ENCODE peak calls at places on chromosomes 5 and 9, in five cellular contexts. One of them, this sample, is unnamed.
A peak's percentile ranks its signal among the peaks of the same experiment; 100 is the strongest.

GRCh38 chr5:73822989-73823339 is 197.0 kb downstream of the ARHGEF28 start:
- DNase-seq in tibial nerve: no peak
- DNase-seq in tibial artery: no peak
- DNase-seq in HCT116: no peak
- DNase-seq in astrocyte: peak; percentile 49
- DNase-seq in this sample: peak; percentile 26

GRCh38 chr9:108874058-108874788 is 12.2 kb downstream of the ACTL7A start:
- DNase-seq in tibial nerve: no peak
- DNase-seq in HCT116: no peak
- DNase-seq in astrocyte: no peak
- DNase-seq in tibial artery: no peak
- DNase-seq in this sample: no peak

GRCh38 chr5:54778783-54779182 is 206.6 kb downstream of the ESM1 start:
- DNase-seq in astrocyte: no peak
- DNase-seq in tibial nerve: no peak
- DNase-seq in HCT116: no peak
- DNase-seq in tibial artery: no peak
- DNase-seq in this sample: no peak

GRCh38 chr5:26757941-26758340 is 280.4 kb downstream of the CDH9 start:
- DNase-seq in HCT116: no peak
- DNase-seq in tibial nerve: no peak
- DNase-seq in astrocyte: no peak
- DNase-seq in tibial artery: no peak
- DNase-seq in this sample: no peak

GRCh38 chr5:114070093-114070722 is 291.7 kb upstream of the KCNN2 start:
- DNase-seq in tibial nerve: no peak
- DNase-seq in HCT116: no peak
- DNase-seq in astrocyte: no peak
- DNase-seq in tibial artery: no peak
- DNase-seq in this sample: no peak

GRCh38 chr9:132182609-132183073 is 20.8 kb downstream of the NTNG2 start:
- DNase-seq in tibial nerve: no peak
- DNase-seq in tibial artery: no peak
- DNase-seq in astrocyte: no peak
- DNase-seq in HCT116: no peak
- DNase-seq in this sample: peak; percentile 48

GRCh38 chr5:109524555-109524954 is 114.8 kb upstream of the PJA2 start:
- DNase-seq in HCT116: no peak
- DNase-seq in tibial nerve: no peak
- DNase-seq in astrocyte: no peak
- DNase-seq in tibial artery: no peak
- DNase-seq in this sample: no peak

GRCh38 chr5:10912435-10912834 is 151.4 kb upstream of the DAP start:
- DNase-seq in astrocyte: no peak
- DNase-seq in tibial nerve: no peak
- DNase-seq in HCT116: no peak
- DNase-seq in tibial artery: no peak
- DNase-seq in this sample: no peak

GRCh38 chr9:107106416-107106815 is 176.7 kb upstream of the RAD23B start:
- DNase-seq in tibial artery: no peak
- DNase-seq in HCT116: no peak
- DNase-seq in tibial nerve: no peak
- DNase-seq in astrocyte: no peak
- DNase-seq in this sample: no peak

GRCh38 chr5:51881901-51882300 is 498.7 kb downstream of the ISL1 start:
- DNase-seq in HCT116: no peak
- DNase-seq in astrocyte: no peak
- DNase-seq in tibial artery: no peak
- DNase-seq in tibial nerve: no peak
- DNase-seq in this sample: no peak

GRCh38 chr9:116700882-116701836 is 14.1 kb downstream of the TRIM32 start:
- DNase-seq in tibial artery: no peak
- DNase-seq in astrocyte: no peak
- DNase-seq in tibial nerve: no peak
- DNase-seq in HCT116: no peak
- DNase-seq in this sample: no peak

GRCh38 chr5:6626494-6626893 is 6.3 kb downstream of the NSUN2 start:
- DNase-seq in astrocyte: no peak
- DNase-seq in tibial artery: no peak
- DNase-seq in HCT116: no peak
- DNase-seq in tibial nerve: no peak
- DNase-seq in this sample: no peak

GRCh38 chr5:110082194-110082593 is 392.5 kb downstream of the MAN2A1 start:
- DNase-seq in tibial nerve: no peak
- DNase-seq in HCT116: no peak
- DNase-seq in tibial artery: no peak
- DNase-seq in astrocyte: no peak
- DNase-seq in this sample: no peak

GRCh38 chr5:74132485-74132884 is 506.5 kb downstream of the ARHGEF28 start:
- DNase-seq in tibial artery: no peak
- DNase-seq in astrocyte: no peak
- DNase-seq in HCT116: no peak
- DNase-seq in tibial nerve: no peak
- DNase-seq in this sample: no peak

GRCh38 chr5:126309860-126310259 is 113.3 kb upstream of the GRAMD2B start:
- DNase-seq in tibial nerve: no peak
- DNase-seq in tibial artery: no peak
- DNase-seq in HCT116: no peak
- DNase-seq in astrocyte: peak; percentile 45
- DNase-seq in this sample: no peak

GRCh38 chr5:82313016-82313415 is 34.9 kb upstream of the RPS23 start:
- DNase-seq in tibial nerve: no peak
- DNase-seq in HCT116: peak; percentile 36
- DNase-seq in astrocyte: peak; percentile 19
- DNase-seq in tibial artery: no peak
- DNase-seq in this sample: peak; percentile 23

GRCh38 chr9:70477146-70477745 is 62.8 kb upstream of the KLF9 start:
- DNase-seq in tibial artery: no peak
- DNase-seq in HCT116: no peak
- DNase-seq in tibial nerve: no peak
- DNase-seq in astrocyte: peak; percentile 55
- DNase-seq in this sample: no peak

GRCh38 chr9:127452481-127453092 is 1.3 kb downstream of the LRSAM1 start:
- DNase-seq in astrocyte: peak; percentile 25
- DNase-seq in tibial artery: peak; percentile 25
- DNase-seq in HCT116: no peak
- DNase-seq in tibial nerve: no peak
- DNase-seq in this sample: peak; percentile 43

GRCh38 chr9:88005146-88005750 is 30.9 kb upstream of the CDK20 start:
- DNase-seq in tibial artery: no peak
- DNase-seq in tibial nerve: no peak
- DNase-seq in HCT116: no peak
- DNase-seq in astrocyte: peak; percentile 65
- DNase-seq in this sample: no peak

GRCh38 chr5:94021246-94021645 is 279.8 kb upstream of the POU5F2 start:
- DNase-seq in astrocyte: peak; percentile 68
- DNase-seq in tibial artery: no peak
- DNase-seq in HCT116: peak; percentile 84
- DNase-seq in tibial nerve: no peak
- DNase-seq in this sample: peak; percentile 57

GRCh38 chr9:99024959-99025358 is 80.0 kb upstream of the TGFBR1 start:
- DNase-seq in astrocyte: peak; percentile 63
- DNase-seq in HCT116: no peak
- DNase-seq in tibial nerve: no peak
- DNase-seq in tibial artery: no peak
- DNase-seq in this sample: peak; percentile 75

GRCh38 chr5:139295692-139296091 is 2.2 kb downstream of the MATR3 start:
- DNase-seq in tibial artery: no peak
- DNase-seq in astrocyte: no peak
- DNase-seq in tibial nerve: no peak
- DNase-seq in HCT116: no peak
- DNase-seq in this sample: no peak

GRCh38 chr5:135442387-135443256 is 4.5 kb downstream of the DCANP1 start:
- DNase-seq in astrocyte: no peak
- DNase-seq in HCT116: no peak
- DNase-seq in tibial nerve: no peak
- DNase-seq in tibial artery: no peak
- DNase-seq in this sample: no peak

GRCh38 chr5:113202904-113203716 is 226.5 kb downstream of the DCP2 start:
- DNase-seq in astrocyte: peak; percentile 77
- DNase-seq in tibial artery: peak; percentile 41
- DNase-seq in HCT116: peak; percentile 66
- DNase-seq in tibial nerve: peak; percentile 20
- DNase-seq in this sample: peak; percentile 69

GRCh38 chr5:62575556-62575955 is 3.1 kb upstream of the LRRC70 start:
- DNase-seq in HCT116: no peak
- DNase-seq in tibial nerve: no peak
- DNase-seq in astrocyte: no peak
- DNase-seq in tibial artery: no peak
- DNase-seq in this sample: no peak

GRCh38 chr5:18546570-18546969 is 912.3 kb downstream of the TAF11L14 start:
- DNase-seq in HCT116: no peak
- DNase-seq in tibial artery: no peak
- DNase-seq in astrocyte: no peak
- DNase-seq in tibial nerve: no peak
- DNase-seq in this sample: no peak

GRCh38 chr5:134521831-134522230 is 3.6 kb upstream of the JADE2 start:
- DNase-seq in tibial artery: no peak
- DNase-seq in tibial nerve: no peak
- DNase-seq in HCT116: no peak
- DNase-seq in astrocyte: no peak
- DNase-seq in this sample: no peak

GRCh38 chr9:107488400-107489143 is 997 bp downstream of the KLF4 start:
- DNase-seq in tibial artery: peak; percentile 86
- DNase-seq in HCT116: no peak
- DNase-seq in astrocyte: peak; percentile 16
- DNase-seq in tibial nerve: peak; percentile 76
- DNase-seq in this sample: peak; percentile 64

GRCh38 chr9:29322240-29322639 is 1749.0 kb upstream of the C9orf72 start:
- DNase-seq in tibial artery: no peak
- DNase-seq in tibial nerve: no peak
- DNase-seq in astrocyte: no peak
- DNase-seq in HCT116: no peak
- DNase-seq in this sample: no peak

GRCh38 chr9:95024097-95024671 is 293.3 kb downstream of the FANCC start:
- DNase-seq in astrocyte: no peak
- DNase-seq in tibial artery: no peak
- DNase-seq in tibial nerve: no peak
- DNase-seq in HCT116: no peak
- DNase-seq in this sample: no peak

GRCh38 chr9:75644649-75645048 is 245.8 kb upstream of the PCSK5 start:
- DNase-seq in tibial nerve: no peak
- DNase-seq in HCT116: no peak
- DNase-seq in astrocyte: no peak
- DNase-seq in tibial artery: no peak
- DNase-seq in this sample: no peak

GRCh38 chr9:72165821-72166547 is 16.7 kb downstream of the GDA start:
- DNase-seq in HCT116: no peak
- DNase-seq in tibial nerve: no peak
- DNase-seq in tibial artery: no peak
- DNase-seq in astrocyte: no peak
- DNase-seq in this sample: no peak

GRCh38 chr9:8268216-8268878 is 468.8 kb upstream of the DMAC1 start:
- DNase-seq in tibial nerve: no peak
- DNase-seq in tibial artery: no peak
- DNase-seq in astrocyte: no peak
- DNase-seq in HCT116: no peak
- DNase-seq in this sample: no peak

GRCh38 chr9:93317495-93318094 is 133.7 kb downstream of the WNK2 start:
- DNase-seq in tibial artery: no peak
- DNase-seq in tibial nerve: no peak
- DNase-seq in astrocyte: no peak
- DNase-seq in HCT116: no peak
- DNase-seq in this sample: no peak

GRCh38 chr9:121634800-121635261 is 16.6 kb upstream of the DAB2IP start:
- DNase-seq in tibial nerve: no peak
- DNase-seq in HCT116: no peak
- DNase-seq in tibial artery: no peak
- DNase-seq in astrocyte: no peak
- DNase-seq in this sample: peak; percentile 27

GRCh38 chr5:155943516-155944407 is 383.2 kb upstream of the SGCD start:
- DNase-seq in tibial artery: no peak
- DNase-seq in astrocyte: peak; percentile 48
- DNase-seq in tibial nerve: no peak
- DNase-seq in HCT116: no peak
- DNase-seq in this sample: peak; percentile 44

GRCh38 chr5:21810737-21811316 is 1042.3 kb downstream of the CDH12 start:
- DNase-seq in HCT116: no peak
- DNase-seq in tibial artery: no peak
- DNase-seq in astrocyte: peak; percentile 22
- DNase-seq in tibial nerve: no peak
- DNase-seq in this sample: peak; percentile 56
- TF ChIP-seq CTCF in HCT116: no peak
- TF ChIP-seq CTCF in tibial artery: peak; percentile 18
- TF ChIP-seq CTCF in astrocyte: peak; percentile 41
- TF ChIP-seq CTCF in tibial nerve: peak; percentile 49
- TF ChIP-seq CTCF in this sample: peak; percentile 46

DNA sequence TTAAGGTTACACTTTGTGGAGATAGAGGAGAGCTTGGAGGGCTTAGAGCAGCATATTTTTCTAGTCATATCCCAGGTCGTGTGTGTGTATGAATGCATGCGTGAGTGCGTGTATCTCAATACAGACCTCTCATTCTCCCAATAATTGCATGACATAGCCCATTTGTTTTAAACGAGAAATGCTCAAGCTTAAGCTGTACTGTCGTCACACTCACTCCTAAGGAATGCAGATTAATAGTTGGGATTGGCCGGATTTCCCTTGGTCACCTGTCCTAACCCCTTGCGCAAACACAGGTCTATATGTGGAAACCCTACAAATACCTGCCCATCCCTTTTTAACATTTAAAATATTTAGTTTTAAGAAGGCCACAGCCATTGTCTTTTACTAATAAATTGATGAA is 165.8 kb downstream of the SEMA5A start:
- DNase-seq in HCT116: no peak
- DNase-seq in tibial artery: no peak
- DNase-seq in tibial nerve: no peak
- DNase-seq in astrocyte: peak; percentile 76
- DNase-seq in this sample: peak; percentile 26
- TF ChIP-seq CTCF in HCT116: no peak
- TF ChIP-seq CTCF in tibial artery: no peak
- TF ChIP-seq CTCF in tibial nerve: no peak
- TF ChIP-seq CTCF in astrocyte: no peak
- TF ChIP-seq CTCF in this sample: no peak

DNA sequence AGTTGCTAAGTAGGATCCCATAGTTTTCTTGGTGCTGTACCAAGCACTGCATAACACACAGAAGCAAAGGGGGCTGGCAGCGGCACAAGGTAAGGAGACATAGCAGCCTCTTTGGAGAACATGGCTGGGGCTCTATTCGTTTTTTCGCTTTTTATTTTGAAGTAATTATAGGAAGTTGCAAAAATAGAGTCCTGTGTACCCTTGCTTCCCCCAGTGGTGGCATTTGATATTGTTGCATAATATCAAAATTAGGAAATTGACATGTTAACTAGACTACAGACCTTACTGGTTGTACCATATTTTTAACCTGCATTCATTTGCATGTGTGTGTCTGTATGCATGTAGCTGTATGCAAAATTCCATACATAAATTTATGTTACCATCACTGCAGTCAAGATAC is 6.6 kb upstream of the UBQLN1 start:
- DNase-seq in astrocyte: no peak
- DNase-seq in tibial artery: no peak
- DNase-seq in HCT116: no peak
- DNase-seq in tibial nerve: no peak
- DNase-seq in this sample: peak; percentile 13
- TF ChIP-seq CTCF in astrocyte: peak; percentile 23
- TF ChIP-seq CTCF in tibial artery: peak; percentile 21
- TF ChIP-seq CTCF in HCT116: peak; percentile 29
- TF ChIP-seq CTCF in tibial nerve: no peak
- TF ChIP-seq CTCF in this sample: peak; percentile 31

GRCh38 chr5:17304282-17304681 is 86.9 kb downstream of the BASP1 start:
- DNase-seq in tibial nerve: no peak
- DNase-seq in HCT116: no peak
- DNase-seq in astrocyte: peak; percentile 36
- DNase-seq in tibial artery: no peak
- DNase-seq in this sample: peak; percentile 44
- TF ChIP-seq CTCF in tibial nerve: no peak
- TF ChIP-seq CTCF in HCT116: no peak
- TF ChIP-seq CTCF in astrocyte: no peak
- TF ChIP-seq CTCF in tibial artery: no peak
- TF ChIP-seq CTCF in this sample: no peak

This sample was measured in fibroblast of pulmonary artery.